ENCODE peak calls at places on chromosomes 12 and 14, in nine cellular contexts. L, K, S, Q, O, G, A, M and W are unnamed samples. For H3K4me1, the result is how much of the 10 kb centered on the place peaks cover.

GRCh38 chr14:49930720-49931119 is 37.8 kb downstream of the ARF6 start:
- DNase-seq in L (no peak), K (no peak), S (no peak), Q (no peak), O (no peak), G (no peak), A (no peak), M (no peak), W (no peak)

GRCh38 chr12:108562348-108563134 is at the start of gene ISCU:
- DNase-seq in L (peak), K (peak), S (peak), Q (peak), O (peak), G (peak), A (peak), M (peak), W (peak)

GRCh38 chr12:131024721-131025120 is 71.0 kb downstream of the ADGRD1 start:
- DNase-seq in L (no peak), K (no peak), S (no peak), Q (no peak), O (no peak), G (no peak), A (no peak), M (no peak), W (no peak)

GRCh38 chr14:50319293-50319692 is 7.2 kb downstream of the DMAC2L start:
- DNase-seq in L (no peak), K (peak), S (no peak), Q (no peak), O (peak), G (peak), A (no peak), M (no peak), W (peak)

GRCh38 chr12:6333029-6333428 is 8.8 kb downstream of the TNFRSF1A start:
- DNase-seq in L (no peak), K (no peak), S (no peak), Q (no peak), O (no peak), G (no peak), A (no peak), M (no peak), W (no peak)

GRCh38 chr12:126418357-126418756 is 1353.1 kb downstream of the AACS start:
- DNase-seq in L (no peak), K (no peak), S (no peak), Q (no peak), O (no peak), G (no peak), A (no peak), M (no peak), W (no peak)

GRCh38 chr12:130290114-130290513 is 47.6 kb upstream of the PIWIL1 start:
- DNase-seq in L (no peak), K (no peak), S (no peak), Q (no peak), O (no peak), G (no peak), A (no peak), M (no peak), W (no peak)

GRCh38 chr12:7075931-7076330 is 15.4 kb downstream of the C1S start:
- DNase-seq in L (no peak), K (no peak), S (no peak), Q (no peak), O (peak), G (peak), A (no peak), M (no peak), W (no peak)

GRCh38 chr12:39764944-39765560 is 145.4 kb upstream of the ABCD2 start:
- DNase-seq in L (no peak), K (peak), S (no peak), Q (no peak), O (peak), G (peak), A (peak), M (peak), W (peak)

GRCh38 chr12:95848575-95849388 is 10.0 kb upstream of the SNRPF start:
- DNase-seq in L (no peak), K (peak), S (no peak), Q (no peak), O (peak), G (peak), A (no peak), M (peak), W (no peak)

GRCh38 chr14:75289840-75290388 is 11.3 kb downstream of the FOS start:
- DNase-seq in L (no peak), K (no peak), S (no peak), Q (no peak), O (no peak), G (no peak), A (no peak), M (no peak), W (no peak)

GRCh38 chr12:103422328-103422727 is 73.4 kb downstream of the C12orf42 start:
- DNase-seq in L (no peak), K (no peak), S (no peak), Q (no peak), O (no peak), G (no peak), A (no peak), M (no peak), W (no peak)

GRCh38 chr14:55129086-55129427 is at the start of gene LGALS3:
- DNase-seq in L (no peak), K (peak), S (peak), Q (peak), O (peak), G (peak), A (no peak), M (peak), W (no peak)

GRCh38 chr12:19915392-19916192 is 452.7 kb upstream of the PDE3A start:
- DNase-seq in L (peak), K (no peak), S (no peak), Q (no peak), O (peak), G (peak), A (no peak), M (peak), W (no peak)

GRCh38 chr12:122182887-122183587 is at the start of gene LRRC43:
- DNase-seq in L (no peak), K (peak), S (peak), Q (no peak), O (peak), G (no peak), A (no peak), M (peak), W (no peak)

GRCh38 chr12:13390381-13390856 is 193.9 kb downstream of the EMP1 start:
- DNase-seq in L (no peak), K (peak), S (peak), Q (no peak), O (peak), G (peak), A (no peak), M (no peak), W (peak)

GRCh38 chr12:120659151-120659525 is 18.7 kb downstream of the CABP1 start:
- DNase-seq in L (no peak), K (no peak), S (no peak), Q (no peak), O (no peak), G (no peak), A (no peak), M (no peak), W (no peak)

GRCh38 chr12:68011882-68012207 is 22.6 kb downstream of the IFNG-AS1 start:
- DNase-seq in L (no peak), K (no peak), S (no peak), Q (no peak), O (peak), G (peak), A (no peak), M (peak), W (no peak)

GRCh38 chr14:88170333-88170732 is 152.7 kb downstream of the KCNK10 start:
- DNase-seq in L (no peak), K (no peak), S (no peak), Q (no peak), O (no peak), G (no peak), A (no peak), M (no peak), W (no peak)

GRCh38 chr14:21334202-21334906 is 49.5 kb downstream of the SUPT16H start:
- DNase-seq in L (no peak), K (no peak), S (no peak), Q (no peak), O (no peak), G (no peak), A (no peak), M (no peak), W (no peak)

GRCh38 chr12:51082561-51083139 is 746 bp downstream of the CSRNP2 start:
- DNase-seq in L (peak), K (peak), S (no peak), Q (no peak), O (peak), G (peak), A (no peak), M (peak), W (no peak)

GRCh38 chr12:63822352-63822751 is 22.1 kb upstream of the SRGAP1 start:
- DNase-seq in L (no peak), K (peak), S (no peak), Q (no peak), O (peak), G (peak), A (no peak), M (no peak), W (peak)

GRCh38 chr12:22399464-22399863 is 65.0 kb upstream of the ST8SIA1 start:
- DNase-seq in L (no peak), K (no peak), S (no peak), Q (no peak), O (no peak), G (no peak), A (no peak), M (no peak), W (no peak)
- H3K4me1 ChIP-seq in L (under half), K (under half), S (under half), Q (under half), O (under half), G (under half), A (under half), M (under half), W (under half)

GRCh38 chr14:92686411-92686762 is 62.0 kb downstream of the LGMN start:
- DNase-seq in L (no peak), K (no peak), S (peak), Q (no peak), O (no peak), G (no peak), A (no peak), M (no peak), W (no peak)
- H3K4me1 ChIP-seq in L (under half), K (under half), S (under half), Q (under half), O (under half), G (under half), A (under half), M (under half), W (under half)

GRCh38 chr14:68239988-68240387 is 420.4 kb downstream of the RAD51B start:
- DNase-seq in L (no peak), K (no peak), S (no peak), Q (no peak), O (no peak), G (no peak), A (no peak), M (no peak), W (no peak)

GRCh38 chr14:68244272-68244975 is 424.8 kb downstream of the RAD51B start:
- DNase-seq in L (no peak), K (no peak), S (no peak), Q (no peak), O (no peak), G (no peak), A (no peak), M (no peak), W (no peak)

GRCh38 chr14:68240388-68240787 is 420.8 kb downstream of the RAD51B start:
- DNase-seq in L (no peak), K (no peak), S (no peak), Q (no peak), O (no peak), G (no peak), A (no peak), M (no peak), W (no peak)

GRCh38 chr14:68243441-68244010 is 423.9 kb downstream of the RAD51B start:
- DNase-seq in L (no peak), K (no peak), S (no peak), Q (no peak), O (no peak), G (no peak), A (no peak), M (no peak), W (no peak)

DNA sequence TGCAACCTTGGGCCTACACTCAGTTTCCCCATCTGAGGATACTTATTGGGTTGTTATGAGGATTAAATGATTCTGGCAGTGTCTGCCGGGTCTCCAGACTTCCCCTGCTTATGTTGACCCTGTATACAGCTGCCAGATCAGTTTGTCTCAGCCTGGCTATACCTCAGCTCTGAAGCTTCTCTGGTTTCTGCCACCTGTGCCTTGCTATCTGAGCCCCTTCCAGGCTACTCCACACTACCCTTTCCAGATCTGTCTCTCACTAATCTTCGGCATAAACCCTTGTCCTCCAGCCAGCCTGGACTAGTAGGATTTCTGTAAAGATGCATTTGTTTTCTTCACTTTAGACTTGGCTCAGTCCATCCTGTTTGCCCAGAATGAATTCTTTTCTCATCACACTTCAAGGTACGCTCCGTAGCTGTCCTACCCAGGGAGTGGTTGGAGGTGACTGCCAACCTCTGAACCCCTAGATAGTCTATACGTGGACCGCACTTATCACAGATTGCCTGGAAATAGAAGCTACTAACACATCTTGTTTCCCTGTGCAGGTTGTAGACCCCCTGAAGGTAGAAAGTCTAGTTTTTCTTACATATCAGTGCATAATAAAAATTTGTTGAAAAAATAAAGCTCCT is 422.4 kb downstream of the RAD51B start:
- DNase-seq in L (no peak), K (no peak), S (no peak), Q (no peak), O (no peak), G (no peak), A (no peak), M (no peak), W (no peak)
- H3K4me1 ChIP-seq in L (under half), K (under half), S (under half), Q (under half), O (under half), G (under half), A (under half), M (under half), W (under half)

GRCh38 chr12:65894624-65895023 is 70.3 kb downstream of the HMGA2 start:
- DNase-seq in L (no peak), K (no peak), S (no peak), Q (no peak), O (no peak), G (no peak), A (no peak), M (no peak), W (no peak)

GRCh38 chr12:65896743-65897142 is 72.5 kb downstream of the HMGA2 start:
- DNase-seq in L (no peak), K (no peak), S (no peak), Q (no peak), O (no peak), G (no peak), A (no peak), M (peak), W (no peak)

GRCh38 chr12:65895031-65895430 is 70.7 kb downstream of the HMGA2 start:
- DNase-seq in L (no peak), K (no peak), S (no peak), Q (no peak), O (no peak), G (no peak), A (no peak), M (no peak), W (no peak)

GRCh38 chr12:65894127-65894526 is 69.8 kb downstream of the HMGA2 start:
- DNase-seq in L (no peak), K (no peak), S (no peak), Q (no peak), O (peak), G (peak), A (no peak), M (no peak), W (no peak)

GRCh38 chr12:65895759-65896656 is 71.7 kb downstream of the HMGA2 start:
- DNase-seq in L (peak), K (no peak), S (no peak), Q (peak), O (no peak), G (no peak), A (no peak), M (peak), W (no peak)
- H3K4me1 ChIP-seq in L (under half), K (half or more), S (under half), Q (half or more), O (half or more), G (under half), A (half or more), M (under half), W (half or more)

GRCh38 chr14:60643443-60644402 is 5.6 kb downstream of the SIX1 start:
- DNase-seq in L (no peak), K (no peak), S (no peak), Q (no peak), O (peak), G (peak), A (no peak), M (peak), W (no peak)
- H3K4me1 ChIP-seq in L (under half), K (under half), S (under half), Q (under half), O (under half), G (under half), A (under half), M (under half), W (under half)

GRCh38 chr12:109718390-109718789 is 4.8 kb downstream of the FAM222A start:
- DNase-seq in L (peak), K (no peak), S (no peak), Q (no peak), O (no peak), G (no peak), A (no peak), M (peak), W (no peak)
- H3K4me1 ChIP-seq in L (under half), K (under half), S (under half), Q (under half), O (under half), G (under half), A (under half), M (under half), W (under half)

DNA sequence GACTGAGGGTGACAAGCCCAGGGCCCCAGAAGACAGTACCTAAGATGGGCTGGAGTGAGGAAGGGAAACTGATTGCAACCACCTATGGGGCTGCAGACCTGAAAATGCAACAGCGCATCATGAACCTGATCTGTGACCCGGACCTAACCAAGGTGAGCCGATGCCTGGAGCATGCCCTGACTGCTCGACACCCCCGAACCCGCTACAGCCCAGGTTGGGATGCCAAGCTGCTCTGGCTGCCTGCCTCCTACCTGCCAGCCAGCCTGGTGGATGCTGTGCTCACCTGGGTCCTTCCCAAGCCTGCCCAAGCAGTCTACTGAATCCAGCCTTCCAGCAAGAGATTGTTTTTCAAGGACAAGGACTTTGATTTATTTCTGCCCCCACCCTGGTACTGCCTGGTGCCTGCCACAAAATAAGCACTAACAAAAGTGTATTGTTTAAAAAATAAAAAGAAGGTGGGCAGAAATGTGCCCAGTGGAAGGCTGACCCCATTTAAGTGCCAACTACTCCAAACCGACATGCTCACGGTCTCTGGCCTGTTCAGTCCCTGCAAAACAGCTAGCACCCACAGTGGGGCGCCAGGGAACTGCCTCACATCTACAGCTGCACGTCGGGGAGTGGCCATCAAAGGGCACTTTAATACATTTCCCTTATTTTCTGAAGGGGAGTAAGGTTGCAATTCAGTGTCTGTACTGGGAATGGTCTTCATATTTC is 4.2 kb downstream of the RDH5 start:
- DNase-seq in L (no peak), K (peak), S (peak), Q (peak), O (peak), G (peak), A (no peak), M (peak), W (no peak)
- H3K4me1 ChIP-seq in L (under half), K (under half), S (half or more), Q (under half), O (under half), G (under half), A (under half), M (under half), W (under half)

DNA sequence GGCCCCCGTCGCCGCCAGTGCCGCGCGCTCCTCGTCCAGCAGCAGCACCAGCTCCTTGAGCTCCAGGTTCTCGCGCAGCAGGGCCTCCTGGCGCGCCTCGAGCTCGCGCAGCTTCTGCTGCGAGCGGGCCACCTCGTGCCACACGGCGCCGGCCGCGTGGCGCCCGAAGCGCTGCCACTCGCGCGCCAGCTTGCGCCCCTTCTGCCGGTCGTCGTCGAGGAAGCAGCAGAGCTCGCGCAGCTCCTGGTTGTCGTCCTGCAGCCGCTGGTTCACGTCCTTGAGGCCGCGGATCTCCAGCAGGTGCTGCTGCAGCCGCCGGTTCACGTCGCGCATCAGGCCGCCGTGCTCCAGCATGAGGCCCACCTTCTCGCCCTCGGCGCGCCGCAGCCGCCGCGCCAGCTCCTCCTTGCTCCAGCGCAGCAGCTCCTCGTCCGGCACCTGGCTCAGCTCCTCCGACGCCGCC is 505 bp downstream of the CCDC85C start:
- DNase-seq in L (no peak), K (peak), S (peak), Q (peak), O (peak), G (peak), A (no peak), M (peak), W (peak)
- H3K4me1 ChIP-seq in L (under half), K (under half), S (under half), Q (under half), O (under half), G (under half), A (under half), M (under half), W (under half)

GRCh38 chr12:32837974-32838373 is 58.6 kb downstream of the PKP2 start:
- DNase-seq in L (no peak), K (no peak), S (no peak), Q (no peak), O (no peak), G (no peak), A (no peak), M (no peak), W (no peak)
- H3K4me1 ChIP-seq in L (under half), K (under half), S (under half), Q (under half), O (under half), G (under half), A (under half), M (under half), W (under half)